ENCODE peak calls at places on chromosomes 16 and 17, in four cellular contexts. J is thoracic aorta, N is sigmoid colon, O is tibial artery. R is an unnamed sample. For H3K4me1, the result is how much of the 10 kb centered on the place peaks cover.

GRCh38 chr17:48915459-48916282 is 7.5 kb downstream of the UBE2Z start:
- DNase-seq in J (no peak), N (no peak), O (no peak), R (no peak)

GRCh38 chr17:60513014-60513413 is 13.0 kb downstream of the APPBP2 start:
- DNase-seq in J (no peak), N (no peak), O (no peak), R (no peak)

GRCh38 chr17:32142038-32142856 is at the start of gene RHOT1:
- DNase-seq in J (peak), N (peak), O (peak), R (peak)

GRCh38 chr16:46690281-46691178 is 1.1 kb downstream of the ORC6 start:
- DNase-seq in J (no peak), N (no peak), O (no peak), R (peak)

GRCh38 chr17:21061158-21061835 is 18.5 kb upstream of the USP22 start:
- DNase-seq in J (no peak), N (no peak), O (no peak), R (no peak)

GRCh38 chr16:4110680-4111079 is 5.6 kb downstream of the ADCY9 start:
- DNase-seq in J (no peak), N (no peak), O (no peak), R (no peak)

GRCh38 chr16:85751665-85752501 is 987 bp upstream of the C16orf74 start:
- DNase-seq in J (no peak), N (no peak), O (no peak), R (no peak)

GRCh38 chr17:65163990-65164495 is 26.9 kb downstream of the RGS9 start:
- DNase-seq in J (no peak), N (no peak), O (no peak), R (no peak)

GRCh38 chr17:12712941-12713340 is 47.3 kb downstream of the MYOCD start:
- DNase-seq in J (no peak), N (no peak), O (no peak), R (no peak)

GRCh38 chr16:10181196-10182162 is 749 bp downstream of the GRIN2A start:
- DNase-seq in J (no peak), N (peak), O (peak), R (no peak)

GRCh38 chr17:19702231-19702641 is 14.1 kb downstream of the SLC47A2 start:
- DNase-seq in J (no peak), N (no peak), O (no peak), R (peak)

GRCh38 chr17:74390680-74391653 is 23.7 kb downstream of the GPR142 start:
- DNase-seq in J (no peak), N (no peak), O (no peak), R (no peak)

GRCh38 chr17:56038136-56038535 is 115.1 kb upstream of the ANKFN1 start:
- DNase-seq in J (no peak), N (no peak), O (no peak), R (no peak)

GRCh38 chr17:61837175-61838051 is 25.9 kb downstream of the BRIP1 start:
- DNase-seq in J (no peak), N (no peak), O (no peak), R (peak)

GRCh38 chr17:8732406-8733065 is 12.1 kb downstream of the CCDC42 start:
- DNase-seq in J (no peak), N (no peak), O (peak), R (no peak)

GRCh38 chr17:77400445-77400870 is 259.7 kb downstream of the SEC14L1 start:
- DNase-seq in J (no peak), N (no peak), O (peak), R (peak)

GRCh38 chr16:50473375-50473945 is 74.7 kb upstream of the NKD1 start:
- DNase-seq in J (no peak), N (no peak), O (no peak), R (peak)

GRCh38 chr17:43768382-43768781 is 9.8 kb upstream of the SOST start:
- DNase-seq in J (no peak), N (peak), O (peak), R (no peak)

GRCh38 chr17:39123627-39124026 is 27.8 kb downstream of the PLXDC1 start:
- DNase-seq in J (no peak), N (no peak), O (no peak), R (peak)

GRCh38 chr16:2148714-2149629 is 547 bp downstream of the RAB26 start:
- DNase-seq in J (no peak), N (no peak), O (no peak), R (peak)

GRCh38 chr16:89575247-89576172 is at the start of gene CPNE7:
- DNase-seq in J (no peak), N (no peak), O (no peak), R (no peak)

GRCh38 chr17:27783440-27783839 is 16.9 kb downstream of the NOS2 start:
- DNase-seq in J (no peak), N (no peak), O (no peak), R (no peak)

GRCh38 chr16:3009568-3010390 is 2.9 kb upstream of the CLDN9 start:
- DNase-seq in J (no peak), N (no peak), O (no peak), R (peak)

GRCh38 chr17:27809555-27809954 is 9.2 kb upstream of the NOS2 start:
- DNase-seq in J (no peak), N (no peak), O (no peak), R (no peak)

GRCh38 chr17:27207073-27207511 is 86.8 kb upstream of the WSB1 start:
- DNase-seq in J (no peak), N (no peak), O (no peak), R (no peak)

GRCh38 chr16:52597073-52597771 is 50.3 kb upstream of the TOX3 start:
- DNase-seq in J (no peak), N (no peak), O (no peak), R (no peak)

GRCh38 chr16:64012166-64012565 is 1109.7 kb downstream of the CDH11 start:
- DNase-seq in J (no peak), N (no peak), O (no peak), R (no peak)

GRCh38 chr16:54284319-54284930 is 2.2 kb downstream of the IRX3 start:
- DNase-seq in J (no peak), N (no peak), O (no peak), R (no peak)

GRCh38 chr17:4719684-4720221 is 9.3 kb downstream of the ARRB2 start:
- DNase-seq in J (no peak), N (no peak), O (no peak), R (no peak)

GRCh38 chr16:70018254-70018653 is 67.1 kb downstream of the CLEC18A start:
- DNase-seq in J (no peak), N (no peak), O (no peak), R (no peak)

GRCh38 chr17:2710804-2711607 is 558 bp downstream of the CLUH start:
- DNase-seq in J (no peak), N (peak), O (no peak), R (peak)

GRCh38 chr16:31351937-31352315 is 3.0 kb upstream of the ITGAX start:
- DNase-seq in J (no peak), N (peak), O (no peak), R (no peak)

GRCh38 chr16:79437764-79438728 is 162.5 kb downstream of the MAF start:
- DNase-seq in J (no peak), N (no peak), O (no peak), R (peak)

GRCh38 chr17:77854083-77854758 is 104.3 kb upstream of the TNRC6C start:
- DNase-seq in J (no peak), N (no peak), O (no peak), R (no peak)

GRCh38 chr17:21041753-21042433 is 918 bp downstream of the USP22 start:
- DNase-seq in J (peak), N (peak), O (peak), R (peak)

GRCh38 chr17:41324180-41325075 is 8.9 kb upstream of the KRTAP17-1 start:
- DNase-seq in J (no peak), N (no peak), O (no peak), R (no peak)

GRCh38 chr17:16301963-16302855 is 51.1 kb downstream of the CENPV start:
- DNase-seq in J (no peak), N (no peak), O (no peak), R (no peak)

GRCh38 chr16:81447383-81448101 is 2.9 kb downstream of the CMIP start:
- DNase-seq in J (no peak), N (no peak), O (no peak), R (no peak)

DNA sequence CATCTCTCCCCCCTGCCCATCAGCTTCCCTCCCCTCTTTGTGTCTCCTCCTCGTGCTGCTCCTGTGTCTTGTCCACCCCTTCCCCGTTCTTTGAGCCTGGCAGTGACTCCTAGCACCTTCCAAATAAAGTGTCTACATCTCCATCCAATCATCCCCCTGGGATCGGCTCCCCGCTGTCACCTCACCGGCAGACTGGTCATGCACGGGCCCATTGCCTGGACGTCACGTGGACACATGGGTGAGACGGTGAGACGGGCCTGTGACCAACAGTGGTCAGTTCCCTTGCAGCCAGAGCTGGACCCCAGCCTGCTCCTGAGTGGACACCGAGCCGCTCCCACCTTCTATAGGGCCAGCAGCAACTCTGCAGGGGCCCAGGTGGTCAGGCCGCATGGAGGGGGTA is 46.4 kb downstream of the COTL1 start:
- DNase-seq in J (no peak), N (no peak), O (no peak), R (no peak)
- H3K4me1 ChIP-seq in J (under half), N (under half), O (under half), R (under half)

GRCh38 chr16:57817680-57818079 is 15.4 kb upstream of the KIFC3 start:
- DNase-seq in J (no peak), N (no peak), O (no peak), R (no peak)
- H3K27ac ChIP-seq in J (no peak), N (no peak), O (no peak), R (no peak)

DNA sequence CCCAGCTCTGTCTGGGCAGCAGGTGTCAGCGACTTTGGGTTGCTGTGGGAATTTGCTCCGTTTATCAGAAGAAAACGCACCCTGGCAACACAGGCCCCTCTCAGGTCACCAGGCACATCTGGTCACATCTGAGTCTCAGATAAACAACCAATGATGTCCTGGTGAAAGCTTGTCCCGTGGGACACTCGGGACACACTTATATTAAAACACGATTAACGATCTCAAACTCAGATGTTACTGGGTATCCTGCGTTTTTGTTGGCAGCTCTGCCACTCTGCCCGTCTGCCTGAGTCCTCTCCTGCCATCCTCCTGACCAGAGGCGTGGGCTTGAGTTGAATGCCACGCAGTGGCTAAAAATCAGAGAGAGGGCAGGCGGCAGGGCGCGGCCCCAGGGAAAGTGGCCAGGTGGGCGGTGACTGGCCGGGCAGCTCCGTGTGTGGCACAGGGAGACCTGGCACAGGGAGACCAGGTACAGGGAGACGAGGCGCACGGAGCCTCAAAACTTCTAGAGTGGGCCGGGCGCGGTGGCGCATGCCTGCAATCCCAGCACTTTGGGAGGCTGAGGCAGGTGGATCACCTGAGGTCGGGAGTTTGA is 2.1 kb downstream of the SECTM1 start:
- DNase-seq in J (no peak), N (no peak), O (no peak), R (no peak)
- H3K4me1 ChIP-seq in J (under half), N (under half), O (under half), R (half or more)

GRCh38 chr16:29862884-29863668 is at the start of gene CDIPT:
- DNase-seq in J (peak), N (peak), O (peak), R (peak)

GRCh38 chr16:29862383-29862883 is 593 bp downstream of the CDIPT start:
- DNase-seq in J (no peak), N (no peak), O (no peak), R (no peak)

GRCh38 chr16:29864205-29864604 is 1.2 kb upstream of the CDIPT start:
- DNase-seq in J (no peak), N (no peak), O (no peak), R (no peak)

GRCh38 chr16:29860218-29860617 is 2.8 kb downstream of the CDIPT start:
- DNase-seq in J (no peak), N (no peak), O (no peak), R (no peak)

GRCh38 chr16:29863669-29863984 is 601 bp upstream of the CDIPT start:
- DNase-seq in J (no peak), N (no peak), O (no peak), R (no peak)
- H3K27ac ChIP-seq in J (peak), N (peak), O (peak), R (peak)

GRCh38 chr17:79097226-79098055 is 22.8 kb downstream of the ENGASE start:
- DNase-seq in J (no peak), N (no peak), O (no peak), R (no peak)

GRCh38 chr17:79100405-79100804 is 25.8 kb downstream of the ENGASE start:
- DNase-seq in J (no peak), N (no peak), O (no peak), R (no peak)

GRCh38 chr17:79098282-79098867 is 23.8 kb downstream of the ENGASE start:
- DNase-seq in J (no peak), N (no peak), O (no peak), R (no peak)

GRCh38 chr17:79102214-79102613 is 27.6 kb downstream of the ENGASE start:
- DNase-seq in J (no peak), N (no peak), O (no peak), R (no peak)

GRCh38 chr17:79101111-79101673 is 26.6 kb downstream of the ENGASE start:
- DNase-seq in J (no peak), N (no peak), O (no peak), R (peak)
- H3K4me1 ChIP-seq in J (under half), N (under half), O (under half), R (under half)

R was measured in SJCRH30.